ENCODE peak calls at places on chromosomes 11 and 22, in four cellular contexts. X is endodermal cell; U is IMR-90; O is naive thymus-derived CD4-positive, alpha-beta T cell. Z is an unnamed sample.

GRCh38 chr11:64131657-64132387 is 34.1 kb downstream of the MACROD1 start:
- DNase-seq in O (no peak), U (no peak), X (no peak), Z (no peak)

GRCh38 chr11:134442246-134442645 is 30.2 kb upstream of the B3GAT1 start:
- DNase-seq in X (no peak), O (no peak), U (no peak), Z (no peak)

GRCh38 chr11:67405196-67405567 is 1.3 kb downstream of the TBC1D10C start:
- DNase-seq in O (no peak), U (no peak), X (no peak), Z (no peak)

GRCh38 chr11:279040-279965 is 1.1 kb downstream of the NLRP6 start:
- DNase-seq in U (no peak), O (no peak), X (peak), Z (no peak)

GRCh38 chr11:68021167-68021787 is 9.2 kb upstream of the NDUFS8 start:
- DNase-seq in X (peak), U (no peak), O (no peak), Z (no peak)

GRCh38 chr11:33620423-33621120 is 80.1 kb downstream of the C11orf91 start:
- DNase-seq in U (peak), O (no peak), X (no peak), Z (no peak)

GRCh38 chr22:42929838-42930155 is 72.7 kb upstream of the ARFGAP3 start:
- DNase-seq in O (no peak), U (no peak), X (no peak), Z (no peak)

GRCh38 chr11:96254854-96255253 is 88.1 kb downstream of the MAML2 start:
- DNase-seq in X (no peak), O (no peak), U (no peak), Z (no peak)

GRCh38 chr22:37220543-37220968 is 8.3 kb upstream of the SSTR3 start:
- DNase-seq in O (peak), X (peak), U (no peak), Z (no peak)

GRCh38 chr11:14541180-14541579 is 21.0 kb upstream of the PSMA1 start:
- DNase-seq in U (no peak), X (no peak), O (no peak), Z (no peak)

GRCh38 chr22:20128902-20129746 is 2.5 kb upstream of the ZDHHC8 start:
- DNase-seq in O (peak), X (peak), U (peak), Z (peak)

GRCh38 chr11:93528252-93528651 is 14.9 kb downstream of the SMCO4 start:
- DNase-seq in X (no peak), U (no peak), O (no peak), Z (no peak)

GRCh38 chr11:73344191-73344607 is 32.0 kb upstream of the RELT start:
- DNase-seq in O (no peak), X (no peak), U (no peak), Z (no peak)
- H3K27ac ChIP-seq in O (no peak), X (no peak), U (no peak), Z (no peak)

DNA sequence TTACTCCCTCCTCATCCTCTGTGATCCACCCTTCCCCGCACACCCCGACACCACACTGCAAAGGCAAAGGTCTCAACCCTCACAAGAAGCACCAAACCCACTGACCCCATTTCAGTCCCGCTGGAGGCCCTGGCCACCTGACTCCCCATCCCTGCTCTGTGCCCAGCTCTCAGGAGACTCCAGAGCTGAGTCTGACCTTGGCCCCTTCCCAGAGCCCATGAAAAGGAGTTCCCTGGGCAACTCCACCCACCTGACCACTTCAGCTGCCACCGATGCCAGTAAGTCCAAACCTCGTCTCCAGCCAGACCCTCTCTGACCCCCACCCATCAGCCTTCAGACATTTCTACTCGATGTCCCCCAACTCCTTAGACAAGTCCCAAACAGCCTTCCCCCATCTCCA is 45.5 kb downstream of the ARRB1 start:
- DNase-seq in X (no peak), U (no peak), O (no peak), Z (no peak)
- H3K27ac ChIP-seq in X (no peak), U (no peak), O (no peak), Z (no peak)

DNA sequence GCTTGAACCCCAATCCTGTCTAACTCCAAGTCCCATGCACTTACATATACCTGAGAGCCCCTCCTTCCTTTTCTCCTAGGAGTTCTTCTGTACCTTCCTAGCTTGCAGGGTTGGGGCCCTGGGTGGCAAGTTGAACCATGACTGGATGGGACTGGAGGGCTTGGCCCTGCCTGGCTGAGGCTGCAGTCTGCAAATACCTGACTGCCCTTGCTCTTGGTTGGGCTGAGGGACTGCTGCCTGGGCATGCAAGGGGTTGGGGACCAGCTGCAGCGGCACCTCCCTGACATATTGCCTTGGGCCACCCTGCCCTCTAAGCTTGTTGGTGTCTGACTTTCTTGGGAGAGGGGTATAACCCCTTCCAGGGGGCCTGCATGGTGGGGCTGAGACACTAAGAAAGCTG is 9.8 kb upstream of the SLC39A13 start:
- DNase-seq in O (no peak), X (peak), U (no peak), Z (no peak)
- H3K27ac ChIP-seq in O (no peak), X (no peak), U (no peak), Z (no peak)

GRCh38 chr22:23289851-23290724 is 109.8 kb downstream of the BCR start:
- DNase-seq in X (peak), O (peak), U (peak), Z (peak)
- H3K27ac ChIP-seq in X (no peak), O (no peak), U (no peak), Z (no peak)

GRCh38 chr11:85685131-85685819 is 720 bp downstream of the CCDC89 start:
- DNase-seq in O (no peak), X (peak), U (peak), Z (no peak)
- H3K27ac ChIP-seq in O (no peak), X (no peak), U (peak), Z (no peak)

GRCh38 chr22:31120230-31120629 is 2.5 kb upstream of the INPP5J start:
- DNase-seq in U (no peak), O (no peak), X (peak), Z (no peak)
- H3K27ac ChIP-seq in U (no peak), O (no peak), X (no peak), Z (no peak)

DNA sequence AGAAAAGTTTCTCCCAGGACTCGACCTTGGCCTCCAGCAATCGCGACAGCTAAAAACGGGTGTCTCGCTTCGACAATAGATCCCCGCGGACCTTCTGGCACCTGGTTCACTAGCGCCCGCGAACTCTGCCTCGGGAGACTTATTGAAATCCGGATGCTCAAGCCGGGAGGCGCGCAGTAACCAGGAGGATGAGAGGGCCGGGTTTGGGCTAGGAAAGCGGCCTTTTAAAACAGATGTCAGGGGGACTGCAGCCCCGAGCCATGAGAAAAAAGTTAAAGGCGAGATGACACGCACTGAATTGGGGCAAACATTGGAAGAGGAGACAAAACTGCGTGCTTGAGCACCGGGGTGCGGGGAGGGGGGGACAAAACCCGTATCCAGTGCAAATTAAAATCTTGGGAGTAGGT is 637 bp upstream of the ZBTB16 start:
- DNase-seq in X (peak), O (peak), U (no peak), Z (no peak)
- H3K27ac ChIP-seq in X (no peak), O (peak), U (no peak), Z (no peak)